ENCODE peak calls at places on chromosomes 12 and 14, in four cellular contexts. J is uterus; Z is thoracic aorta; Y is CD8-positive, alpha-beta T cell. B is an unnamed sample. For H3K27me3, the result is how much of the 10 kb centered on the place peaks cover.

GRCh38 chr14:38948171-38948570 is 154.9 kb downstream of the SEC23A start:
- DNase-seq in J (no peak), Z (no peak), Y (no peak), B (no peak)

GRCh38 chr12:81329088-81329487 is 251.2 kb downstream of the ACSS3 start:
- DNase-seq in J (no peak), Z (no peak), Y (no peak), B (no peak)

GRCh38 chr12:93016752-93017350 is 87.8 kb upstream of the EEA1 start:
- DNase-seq in J (no peak), Z (no peak), Y (no peak), B (no peak)

GRCh38 chr12:51591020-51591901 is at the start of gene SCN8A:
- DNase-seq in J (no peak), Z (no peak), Y (peak), B (peak)

GRCh38 chr12:109604902-109605536 is 31.4 kb downstream of the MVK start:
- DNase-seq in J (no peak), Z (no peak), Y (no peak), B (no peak)

GRCh38 chr12:127943481-127944210 is 323.3 kb upstream of the TMEM132C start:
- DNase-seq in J (no peak), Z (no peak), Y (no peak), B (no peak)

GRCh38 chr14:56797569-56798446 is 12.5 kb downstream of the OTX2 start:
- DNase-seq in J (no peak), Z (no peak), Y (no peak), B (no peak)

GRCh38 chr14:90042587-90043252 is 19.1 kb upstream of the KCNK13 start:
- DNase-seq in J (no peak), Z (no peak), Y (no peak), B (no peak)

GRCh38 chr12:95788637-95789036 is 1.9 kb downstream of the NTN4 start:
- DNase-seq in J (no peak), Z (no peak), Y (no peak), B (no peak)

GRCh38 chr12:94615284-94616216 is 34.8 kb downstream of the TMCC3 start:
- DNase-seq in J (peak), Z (no peak), Y (no peak), B (no peak)

GRCh38 chr14:51395361-51395849 is 155.4 kb downstream of the TMX1 start:
- DNase-seq in J (peak), Z (no peak), Y (no peak), B (no peak)

GRCh38 chr14:60642790-60643397 is 6.4 kb downstream of the SIX1 start:
- DNase-seq in J (no peak), Z (no peak), Y (no peak), B (no peak)
- H3K27me3 ChIP-seq in J (half or more), Z (half or more), Y (under half), B (under half)

GRCh38 chr12:99978152-99978551 is 6.6 kb downstream of the ANKS1B start:
- DNase-seq in J (no peak), Z (no peak), Y (no peak), B (no peak)
- H3K27me3 ChIP-seq in J (under half), Z (under half), Y (under half), B (under half)

GRCh38 chr12:49340095-49340870 is 3.3 kb upstream of the C1QL4 start:
- DNase-seq in J (no peak), Z (no peak), Y (no peak), B (no peak)
- H3K27me3 ChIP-seq in J (under half), Z (under half), Y (under half), B (under half)

GRCh38 chr14:88195676-88196075 is 127.4 kb downstream of the KCNK10 start:
- DNase-seq in J (no peak), Z (no peak), Y (no peak), B (no peak)

GRCh38 chr14:88194531-88194930 is 128.5 kb downstream of the KCNK10 start:
- DNase-seq in J (no peak), Z (no peak), Y (no peak), B (no peak)

GRCh38 chr14:88199882-88200281 is 123.2 kb downstream of the KCNK10 start:
- DNase-seq in J (no peak), Z (no peak), Y (no peak), B (no peak)

GRCh38 chr14:88198441-88198840 is 124.6 kb downstream of the KCNK10 start:
- DNase-seq in J (no peak), Z (no peak), Y (no peak), B (no peak)

DNA sequence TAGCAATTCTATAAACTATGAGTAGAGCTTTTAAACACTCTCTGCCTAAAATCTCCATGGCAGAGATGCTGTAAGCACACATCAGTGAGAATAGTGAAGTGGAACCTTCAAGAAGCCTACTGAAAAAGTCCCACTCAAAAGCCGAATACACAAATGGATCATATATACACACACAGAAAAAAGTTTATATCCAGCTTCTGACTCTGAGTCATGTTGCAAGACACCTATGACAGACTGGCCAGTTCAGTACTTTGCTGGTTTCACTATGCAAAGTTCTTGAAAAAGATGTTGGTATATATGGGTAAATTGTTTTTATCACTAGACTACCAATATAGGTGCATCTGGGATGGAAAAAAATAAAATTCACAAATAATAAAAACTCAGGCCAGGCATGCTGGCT is 126.1 kb downstream of the KCNK10 start:
- DNase-seq in J (no peak), Z (no peak), Y (no peak), B (no peak)
- H3K27me3 ChIP-seq in J (under half), Z (under half), Y (under half), B (under half)

DNA sequence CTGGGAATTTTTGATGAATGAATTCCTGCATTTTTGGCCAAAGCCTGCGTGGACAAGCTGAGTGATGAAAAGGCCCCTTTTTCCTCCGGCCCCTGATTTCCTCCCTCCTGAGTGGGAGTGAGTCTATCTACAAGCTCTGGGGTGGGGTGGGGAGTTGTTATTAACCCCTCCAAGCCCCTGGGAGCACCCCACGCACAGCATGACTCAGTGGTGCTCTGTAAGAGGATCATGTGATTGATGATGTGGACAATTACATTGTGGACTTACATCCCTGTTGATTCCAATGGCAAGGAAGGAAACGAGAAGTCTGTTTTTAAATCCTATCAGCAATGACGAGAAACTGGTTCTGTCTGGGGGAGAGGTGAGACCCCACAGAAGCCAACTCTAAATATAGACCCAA is 5.1 kb upstream of the DLK1 start:
- DNase-seq in J (no peak), Z (no peak), Y (no peak), B (no peak)
- H3K27me3 ChIP-seq in J (under half), Z (under half), Y (under half), B (under half)

GRCh38 chr12:117058442-117059072 is 40.7 kb downstream of the TESC start:
- DNase-seq in J (no peak), Z (no peak), Y (no peak), B (no peak)
- H3K27me3 ChIP-seq in J (under half), Z (under half), Y (under half), B (under half)

GRCh38 chr12:43835656-43836454 is at the start of gene TMEM117:
- DNase-seq in J (peak), Z (peak), Y (peak), B (peak)

GRCh38 chr12:43841253-43841652 is 5.4 kb downstream of the TMEM117 start:
- DNase-seq in J (no peak), Z (no peak), Y (no peak), B (no peak)

GRCh38 chr12:43842259-43842658 is 6.4 kb downstream of the TMEM117 start:
- DNase-seq in J (no peak), Z (no peak), Y (no peak), B (no peak)

GRCh38 chr12:43836455-43836989 is 641 bp downstream of the TMEM117 start:
- DNase-seq in J (no peak), Z (no peak), Y (no peak), B (no peak)

GRCh38 chr12:43840338-43840737 is 4.5 kb downstream of the TMEM117 start:
- DNase-seq in J (no peak), Z (no peak), Y (no peak), B (no peak)
- H3K27me3 ChIP-seq in J (under half), Z (under half), Y (under half), B (under half)

DNA sequence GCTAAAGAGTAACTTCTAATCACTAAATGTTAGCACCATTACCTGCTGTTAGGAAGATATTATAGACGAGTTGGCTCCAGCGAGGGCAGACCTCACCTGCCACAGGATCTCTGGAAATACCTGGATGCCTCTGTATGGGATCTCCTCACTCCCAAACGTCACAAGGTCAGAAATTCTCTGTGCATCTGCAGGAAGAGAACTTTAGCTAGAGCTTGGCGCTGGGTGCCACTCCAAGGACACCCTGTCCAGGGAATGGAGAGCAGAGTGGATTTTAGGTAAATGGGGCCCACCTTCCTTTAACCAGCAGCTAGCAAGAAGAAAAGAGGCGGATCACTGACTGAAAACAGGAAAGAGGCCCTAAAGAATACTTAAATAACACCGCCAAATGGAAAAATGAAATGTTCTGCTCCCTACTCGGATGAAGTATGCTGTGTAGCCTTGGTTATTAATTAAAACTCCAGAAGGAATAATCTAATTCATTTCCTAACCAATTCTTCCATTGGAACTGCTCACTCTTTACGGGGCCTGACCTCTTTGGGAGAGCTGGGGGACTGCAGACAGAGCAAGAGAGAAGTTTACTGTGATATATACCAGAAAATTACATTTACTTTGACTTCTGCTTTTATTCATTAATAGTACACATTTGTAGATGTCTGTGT is 4.2 kb upstream of the FOXG1 start:
- DNase-seq in J (no peak), Z (no peak), Y (no peak), B (no peak)
- H3K27me3 ChIP-seq in J (half or more), Z (under half), Y (under half), B (under half)